ENCODE peak calls at places on chromosomes 16 and 17, in seven cellular contexts. One of them, this sample, is unnamed. For H3K36me3, the result is how much of the 10 kb centered on the place peaks cover.

GRCh38 chr16:69490707-69491324 is 66.4 kb downstream of the CYB5B start:
- DNase-seq in mucosa of descending colon: no peak
- DNase-seq in upper lobe of right lung: no peak
- DNase-seq in endodermal cell: no peak
- DNase-seq in astrocyte: no peak
- DNase-seq in Panc1: no peak
- DNase-seq in A673: no peak
- DNase-seq in this sample: no peak

GRCh38 chr17:35030780-35031179 is 32.7 kb downstream of the RFFL start:
- DNase-seq in mucosa of descending colon: no peak
- DNase-seq in upper lobe of right lung: no peak
- DNase-seq in endodermal cell: no peak
- DNase-seq in astrocyte: no peak
- DNase-seq in Panc1: no peak
- DNase-seq in A673: no peak
- DNase-seq in this sample: no peak

GRCh38 chr17:38605852-38606645 is at the start of gene SRCIN1:
- DNase-seq in mucosa of descending colon: peak
- DNase-seq in upper lobe of right lung: peak
- DNase-seq in endodermal cell: peak
- DNase-seq in astrocyte: no peak
- DNase-seq in Panc1: no peak
- DNase-seq in A673: peak
- DNase-seq in this sample: no peak

GRCh38 chr17:41681776-41682175 is 6.9 kb upstream of the EIF1 start:
- DNase-seq in mucosa of descending colon: no peak
- DNase-seq in upper lobe of right lung: no peak
- DNase-seq in endodermal cell: peak
- DNase-seq in astrocyte: no peak
- DNase-seq in Panc1: no peak
- DNase-seq in A673: no peak
- DNase-seq in this sample: no peak

GRCh38 chr17:72989074-72989610 is 103.3 kb downstream of the SLC39A11 start:
- DNase-seq in mucosa of descending colon: no peak
- DNase-seq in upper lobe of right lung: no peak
- DNase-seq in endodermal cell: no peak
- DNase-seq in astrocyte: no peak
- DNase-seq in Panc1: no peak
- DNase-seq in A673: no peak
- DNase-seq in this sample: no peak

GRCh38 chr17:13749566-13750235 is 148.0 kb upstream of the HS3ST3A1 start:
- DNase-seq in mucosa of descending colon: no peak
- DNase-seq in upper lobe of right lung: no peak
- DNase-seq in endodermal cell: peak
- DNase-seq in astrocyte: no peak
- DNase-seq in Panc1: no peak
- DNase-seq in A673: no peak
- DNase-seq in this sample: no peak

GRCh38 chr16:88700636-88701482 is 5.3 kb downstream of the RNF166 start:
- DNase-seq in mucosa of descending colon: peak
- DNase-seq in upper lobe of right lung: peak
- DNase-seq in endodermal cell: no peak
- DNase-seq in astrocyte: peak
- DNase-seq in Panc1: no peak
- DNase-seq in A673: peak
- DNase-seq in this sample: no peak

GRCh38 chr16:72203401-72203800 is 31.4 kb upstream of the PMFBP1 start:
- DNase-seq in mucosa of descending colon: no peak
- DNase-seq in upper lobe of right lung: no peak
- DNase-seq in endodermal cell: no peak
- DNase-seq in astrocyte: peak
- DNase-seq in Panc1: no peak
- DNase-seq in A673: peak
- DNase-seq in this sample: no peak

GRCh38 chr17:51764387-51764971 is 394.0 kb downstream of the CA10 start:
- DNase-seq in mucosa of descending colon: no peak
- DNase-seq in upper lobe of right lung: no peak
- DNase-seq in endodermal cell: peak
- DNase-seq in astrocyte: peak
- DNase-seq in Panc1: peak
- DNase-seq in A673: peak
- DNase-seq in this sample: peak

GRCh38 chr17:42285346-42286050 is 2.8 kb upstream of the STAT5A start:
- DNase-seq in mucosa of descending colon: no peak
- DNase-seq in upper lobe of right lung: peak
- DNase-seq in endodermal cell: peak
- DNase-seq in astrocyte: no peak
- DNase-seq in Panc1: no peak
- DNase-seq in A673: no peak
- DNase-seq in this sample: no peak

GRCh38 chr17:74452027-74452840 is 14.2 kb upstream of the CD300A start:
- DNase-seq in mucosa of descending colon: no peak
- DNase-seq in upper lobe of right lung: no peak
- DNase-seq in endodermal cell: peak
- DNase-seq in astrocyte: no peak
- DNase-seq in Panc1: no peak
- DNase-seq in A673: peak
- DNase-seq in this sample: no peak

GRCh38 chr17:81641825-81642489 is 5.0 kb downstream of the TSPAN10 start:
- DNase-seq in mucosa of descending colon: peak
- DNase-seq in upper lobe of right lung: no peak
- DNase-seq in endodermal cell: peak
- DNase-seq in astrocyte: peak
- DNase-seq in Panc1: no peak
- DNase-seq in A673: no peak
- DNase-seq in this sample: no peak

GRCh38 chr16:78732693-78733092 is 633.2 kb downstream of the WWOX start:
- DNase-seq in mucosa of descending colon: no peak
- DNase-seq in upper lobe of right lung: no peak
- DNase-seq in endodermal cell: no peak
- DNase-seq in astrocyte: no peak
- DNase-seq in Panc1: no peak
- DNase-seq in A673: no peak
- DNase-seq in this sample: no peak

GRCh38 chr16:4675864-4676786 is 17.2 kb upstream of the NUDT16L1 start:
- DNase-seq in mucosa of descending colon: peak
- DNase-seq in upper lobe of right lung: no peak
- DNase-seq in endodermal cell: peak
- DNase-seq in astrocyte: no peak
- DNase-seq in Panc1: no peak
- DNase-seq in A673: no peak
- DNase-seq in this sample: no peak

GRCh38 chr16:57757883-57758282 is 22.3 kb downstream of the KATNB1 start:
- DNase-seq in mucosa of descending colon: peak
- DNase-seq in upper lobe of right lung: no peak
- DNase-seq in endodermal cell: no peak
- DNase-seq in astrocyte: no peak
- DNase-seq in Panc1: no peak
- DNase-seq in A673: no peak
- DNase-seq in this sample: no peak

GRCh38 chr16:88782454-88783390 is 2.3 kb downstream of the PIEZO1 start:
- DNase-seq in mucosa of descending colon: peak
- DNase-seq in upper lobe of right lung: no peak
- DNase-seq in endodermal cell: no peak
- DNase-seq in astrocyte: peak
- DNase-seq in Panc1: no peak
- DNase-seq in A673: peak
- DNase-seq in this sample: no peak

GRCh38 chr17:20263595-20263994 is 203.7 kb downstream of the LGALS9B start:
- DNase-seq in mucosa of descending colon: no peak
- DNase-seq in upper lobe of right lung: no peak
- DNase-seq in endodermal cell: no peak
- DNase-seq in astrocyte: peak
- DNase-seq in Panc1: peak
- DNase-seq in A673: peak
- DNase-seq in this sample: peak

GRCh38 chr17:46944931-46945330 is 22.0 kb downstream of the GOSR2 start:
- DNase-seq in mucosa of descending colon: no peak
- DNase-seq in upper lobe of right lung: no peak
- DNase-seq in endodermal cell: peak
- DNase-seq in astrocyte: no peak
- DNase-seq in Panc1: no peak
- DNase-seq in A673: no peak
- DNase-seq in this sample: no peak

GRCh38 chr17:64529221-64529620 is 22.4 kb downstream of the CEP95 start:
- DNase-seq in mucosa of descending colon: no peak
- DNase-seq in upper lobe of right lung: no peak
- DNase-seq in endodermal cell: no peak
- DNase-seq in astrocyte: no peak
- DNase-seq in Panc1: no peak
- DNase-seq in A673: no peak
- DNase-seq in this sample: no peak
- H3K36me3 ChIP-seq in mucosa of descending colon: under half
- H3K36me3 ChIP-seq in upper lobe of right lung: half or more
- H3K36me3 ChIP-seq in endodermal cell: half or more
- H3K36me3 ChIP-seq in astrocyte: half or more
- H3K36me3 ChIP-seq in Panc1: under half
- H3K36me3 ChIP-seq in A673: half or more
- H3K36me3 ChIP-seq in this sample: under half

GRCh38 chr17:49148171-49148570 is 15.6 kb downstream of the B4GALNT2 start:
- DNase-seq in mucosa of descending colon: no peak
- DNase-seq in upper lobe of right lung: no peak
- DNase-seq in endodermal cell: no peak
- DNase-seq in astrocyte: peak
- DNase-seq in Panc1: no peak
- DNase-seq in A673: no peak
- DNase-seq in this sample: no peak
- H3K4me3 ChIP-seq in mucosa of descending colon: no peak
- H3K4me3 ChIP-seq in upper lobe of right lung: no peak
- H3K4me3 ChIP-seq in endodermal cell: no peak
- H3K4me3 ChIP-seq in astrocyte: no peak
- H3K4me3 ChIP-seq in Panc1: no peak
- H3K4me3 ChIP-seq in A673: no peak
- H3K4me3 ChIP-seq in this sample: no peak

GRCh38 chr17:16464641-16465312 is 27.2 kb downstream of the LRRC75A start:
- DNase-seq in mucosa of descending colon: peak
- DNase-seq in upper lobe of right lung: no peak
- DNase-seq in endodermal cell: no peak
- DNase-seq in astrocyte: no peak
- DNase-seq in Panc1: no peak
- DNase-seq in A673: no peak
- DNase-seq in this sample: no peak

GRCh38 chr17:16464001-16464640 is 27.9 kb downstream of the LRRC75A start:
- DNase-seq in mucosa of descending colon: no peak
- DNase-seq in upper lobe of right lung: no peak
- DNase-seq in endodermal cell: no peak
- DNase-seq in astrocyte: no peak
- DNase-seq in Panc1: no peak
- DNase-seq in A673: no peak
- DNase-seq in this sample: no peak

GRCh38 chr17:16462070-16462864 is 29.7 kb downstream of the LRRC75A start:
- DNase-seq in mucosa of descending colon: peak
- DNase-seq in upper lobe of right lung: no peak
- DNase-seq in endodermal cell: no peak
- DNase-seq in astrocyte: no peak
- DNase-seq in Panc1: no peak
- DNase-seq in A673: no peak
- DNase-seq in this sample: no peak

GRCh38 chr17:16461606-16461866 is 30.5 kb downstream of the LRRC75A start:
- DNase-seq in mucosa of descending colon: peak
- DNase-seq in upper lobe of right lung: no peak
- DNase-seq in endodermal cell: no peak
- DNase-seq in astrocyte: no peak
- DNase-seq in Panc1: no peak
- DNase-seq in A673: no peak
- DNase-seq in this sample: no peak

GRCh38 chr17:16463341-16464000 is 28.5 kb downstream of the LRRC75A start:
- DNase-seq in mucosa of descending colon: peak
- DNase-seq in upper lobe of right lung: no peak
- DNase-seq in endodermal cell: peak
- DNase-seq in astrocyte: peak
- DNase-seq in Panc1: no peak
- DNase-seq in A673: no peak
- DNase-seq in this sample: peak
- TF ChIP-seq CTCF in mucosa of descending colon: peak
- TF ChIP-seq CTCF in upper lobe of right lung: peak
- TF ChIP-seq CTCF in endodermal cell: peak
- TF ChIP-seq CTCF in astrocyte: no peak
- TF ChIP-seq CTCF in Panc1: no peak
- TF ChIP-seq CTCF in A673: no peak
- TF ChIP-seq CTCF in this sample: peak

GRCh38 chr17:28743243-28744103 is at the start of gene TRAF4:
- DNase-seq in mucosa of descending colon: peak
- DNase-seq in upper lobe of right lung: peak
- DNase-seq in endodermal cell: peak
- DNase-seq in astrocyte: peak
- DNase-seq in Panc1: no peak
- DNase-seq in A673: peak
- DNase-seq in this sample: peak
- H3K36me3 ChIP-seq in mucosa of descending colon: under half
- H3K36me3 ChIP-seq in upper lobe of right lung: under half
- H3K36me3 ChIP-seq in endodermal cell: under half
- H3K36me3 ChIP-seq in astrocyte: under half
- H3K36me3 ChIP-seq in Panc1: under half
- H3K36me3 ChIP-seq in A673: under half
- H3K36me3 ChIP-seq in this sample: under half

DNA sequence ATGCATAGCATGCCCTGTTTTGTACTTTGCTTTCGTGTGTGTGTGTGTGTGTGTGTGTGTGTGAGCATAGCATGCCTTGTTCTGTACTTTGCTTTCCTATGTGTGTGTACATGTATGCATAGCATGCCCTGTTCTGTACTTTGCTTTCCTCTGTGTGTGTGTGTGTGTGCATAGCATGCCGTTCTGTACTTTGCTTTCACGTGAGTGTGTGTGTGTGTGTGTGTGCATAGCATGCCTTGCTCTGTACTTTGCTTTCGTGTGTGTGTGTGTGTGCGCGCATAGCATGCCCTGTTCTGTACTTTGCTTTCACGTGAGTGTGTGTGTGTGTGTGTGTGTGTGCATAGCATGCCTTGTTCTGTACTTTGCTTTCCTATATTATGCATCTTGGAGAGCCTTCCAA is 27.4 kb downstream of the DRC3 start:
- DNase-seq in mucosa of descending colon: no peak
- DNase-seq in upper lobe of right lung: no peak
- DNase-seq in endodermal cell: no peak
- DNase-seq in astrocyte: no peak
- DNase-seq in Panc1: no peak
- DNase-seq in A673: no peak
- DNase-seq in this sample: no peak
- H3K4me3 ChIP-seq in mucosa of descending colon: no peak
- H3K4me3 ChIP-seq in upper lobe of right lung: no peak
- H3K4me3 ChIP-seq in endodermal cell: no peak
- H3K4me3 ChIP-seq in astrocyte: no peak
- H3K4me3 ChIP-seq in Panc1: no peak
- H3K4me3 ChIP-seq in A673: no peak
- H3K4me3 ChIP-seq in this sample: no peak